ENCODE peak calls at places on chromosomes 7 and 10, in four cellular contexts. One of them, this sample, is unnamed.
A peak's percentile ranks its signal among the peaks of the same experiment; 100 is the strongest.

GRCh38 chr7:111732923-111733322 is 170.6 kb upstream of the IMMP2L start:
- DNase-seq in GM12878: no peak
- DNase-seq in H1: no peak
- DNase-seq in HepG2: no peak
- DNase-seq in this sample: no peak

GRCh38 chr10:28300027-28300426 is 2.8 kb downstream of the MPP7 start:
- DNase-seq in HepG2: no peak
- DNase-seq in GM12878: no peak
- DNase-seq in H1: no peak
- DNase-seq in this sample: no peak

GRCh38 chr7:96973986-96974385 is 31.4 kb upstream of the DLX6 start:
- DNase-seq in H1: no peak
- DNase-seq in GM12878: no peak
- DNase-seq in HepG2: no peak
- DNase-seq in this sample: no peak

GRCh38 chr10:55630491-55631056 is 730.5 kb downstream of the ZWINT start:
- DNase-seq in H1: peak; percentile 56
- DNase-seq in HepG2: no peak
- DNase-seq in GM12878: no peak
- DNase-seq in this sample: peak; percentile 34

GRCh38 chr7:104482362-104483042 is 154.1 kb downstream of the LHFPL3 start:
- DNase-seq in HepG2: no peak
- DNase-seq in GM12878: no peak
- DNase-seq in H1: no peak
- DNase-seq in this sample: no peak

GRCh38 chr10:100998183-100998990 is 1.2 kb upstream of the LZTS2 start:
- DNase-seq in H1: peak; percentile 80
- DNase-seq in GM12878: no peak
- DNase-seq in HepG2: peak; percentile 78
- DNase-seq in this sample: peak; percentile 83

GRCh38 chr7:65251851-65252620 is 121.6 kb upstream of the ZNF92 start:
- DNase-seq in H1: peak; percentile 85
- DNase-seq in HepG2: peak; percentile 53
- DNase-seq in GM12878: peak; percentile 27
- DNase-seq in this sample: peak; percentile 70

GRCh38 chr10:75111906-75112703 is 649 bp downstream of the SAMD8 start:
- DNase-seq in HepG2: peak; percentile 48
- DNase-seq in H1: peak; percentile 74
- DNase-seq in GM12878: peak; percentile 30
- DNase-seq in this sample: peak; percentile 60

GRCh38 chr7:95596183-95597135 is at the start of gene PDK4:
- DNase-seq in HepG2: no peak
- DNase-seq in GM12878: no peak
- DNase-seq in H1: peak; percentile 85
- DNase-seq in this sample: peak; percentile 56

GRCh38 chr7:158029431-158029938 is 558.1 kb downstream of the PTPRN2 start:
- DNase-seq in HepG2: no peak
- DNase-seq in H1: no peak
- DNase-seq in GM12878: no peak
- DNase-seq in this sample: no peak

GRCh38 chr10:34187201-34187600 is 627.9 kb downstream of the PARD3 start:
- DNase-seq in H1: no peak
- DNase-seq in GM12878: no peak
- DNase-seq in HepG2: no peak
- DNase-seq in this sample: no peak

GRCh38 chr10:97185326-97186058 is at the start of gene SLIT1:
- DNase-seq in H1: peak; percentile 75
- DNase-seq in GM12878: no peak
- DNase-seq in HepG2: no peak
- DNase-seq in this sample: peak; percentile 71

GRCh38 chr10:131934769-131935168 is 34.0 kb downstream of the PPP2R2D start:
- DNase-seq in H1: no peak
- DNase-seq in GM12878: no peak
- DNase-seq in HepG2: no peak
- DNase-seq in this sample: no peak

GRCh38 chr10:91621483-91622113 is 11.3 kb downstream of the PPP1R3C start:
- DNase-seq in HepG2: no peak
- DNase-seq in H1: no peak
- DNase-seq in GM12878: no peak
- DNase-seq in this sample: no peak

GRCh38 chr7:2131791-2132190 is 101.0 kb downstream of the MAD1L1 start:
- DNase-seq in GM12878: no peak
- DNase-seq in HepG2: no peak
- DNase-seq in H1: no peak
- DNase-seq in this sample: no peak

GRCh38 chr7:103795787-103796186 is 193.7 kb downstream of the RELN start:
- DNase-seq in GM12878: no peak
- DNase-seq in HepG2: peak; percentile 45
- DNase-seq in H1: no peak
- DNase-seq in this sample: no peak

GRCh38 chr7:81812514-81813472 is 42.9 kb upstream of the HGF start:
- DNase-seq in HepG2: no peak
- DNase-seq in H1: no peak
- DNase-seq in GM12878: no peak
- DNase-seq in this sample: no peak

GRCh38 chr7:121960678-121961461 is 87.9 kb downstream of the PTPRZ1 start:
- DNase-seq in HepG2: no peak
- DNase-seq in GM12878: no peak
- DNase-seq in H1: no peak
- DNase-seq in this sample: no peak

GRCh38 chr7:81669476-81670105 is 100.3 kb downstream of the HGF start:
- DNase-seq in H1: no peak
- DNase-seq in GM12878: no peak
- DNase-seq in HepG2: no peak
- DNase-seq in this sample: no peak

GRCh38 chr7:144650439-144650838 is 185.4 kb downstream of the TPK1 start:
- DNase-seq in H1: no peak
- DNase-seq in HepG2: no peak
- DNase-seq in GM12878: no peak
- DNase-seq in this sample: no peak

GRCh38 chr7:46490406-46490805 is 569.3 kb upstream of the IGFBP3 start:
- DNase-seq in HepG2: no peak
- DNase-seq in H1: no peak
- DNase-seq in GM12878: no peak
- DNase-seq in this sample: no peak
- TF ChIP-seq SP1 in HepG2: no peak
- TF ChIP-seq SP1 in H1: no peak
- TF ChIP-seq SP1 in GM12878: no peak
- TF ChIP-seq SP1 in this sample: no peak

GRCh38 chr7:129468087-129468486 is 33.9 kb downstream of the STRIP2 start:
- DNase-seq in H1: no peak
- DNase-seq in HepG2: no peak
- DNase-seq in GM12878: no peak
- DNase-seq in this sample: no peak
- TF ChIP-seq SUZ12 in H1: no peak
- TF ChIP-seq SUZ12 in HepG2: no peak
- TF ChIP-seq SUZ12 in GM12878: no peak
- TF ChIP-seq SUZ12 in this sample: no peak

GRCh38 chr7:159036916-159037605 is 107.6 kb downstream of the VIPR2 start:
- DNase-seq in GM12878: no peak
- DNase-seq in H1: peak; percentile 49
- DNase-seq in HepG2: no peak
- DNase-seq in this sample: no peak
- TF ChIP-seq SP1 in GM12878: no peak
- TF ChIP-seq SP1 in H1: no peak
- TF ChIP-seq SP1 in HepG2: no peak
- TF ChIP-seq SP1 in this sample: no peak

GRCh38 chr7:46881507-46882127 is 700.3 kb downstream of the TNS3 start:
- DNase-seq in HepG2: no peak
- DNase-seq in H1: no peak
- DNase-seq in GM12878: no peak
- DNase-seq in this sample: no peak
- TF ChIP-seq SUZ12 in HepG2: no peak
- TF ChIP-seq SUZ12 in H1: no peak
- TF ChIP-seq SUZ12 in GM12878: no peak
- TF ChIP-seq SUZ12 in this sample: no peak

DNA sequence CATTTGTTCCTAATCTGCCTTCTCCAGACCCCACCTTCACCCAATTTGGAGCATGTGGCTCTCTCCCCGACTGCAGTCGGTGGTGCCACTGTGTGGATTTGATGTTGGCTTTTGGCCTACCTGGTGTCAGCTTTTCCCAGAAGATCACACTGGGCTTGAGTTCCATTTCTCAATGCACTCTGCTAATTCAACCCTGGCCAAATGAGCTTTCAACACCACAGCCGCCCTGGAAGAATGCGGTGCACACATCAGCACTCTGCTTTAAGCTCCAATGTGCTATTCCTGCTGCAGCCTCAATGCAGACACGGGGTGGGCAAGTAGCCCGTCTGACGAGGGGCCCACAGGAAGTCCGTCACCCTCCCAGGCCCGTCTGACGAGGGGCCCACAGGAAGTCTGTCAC is 64.6 kb downstream of the ASB13 start:
- DNase-seq in H1: no peak
- DNase-seq in HepG2: no peak
- DNase-seq in GM12878: no peak
- DNase-seq in this sample: no peak
- TF ChIP-seq SP1 in H1: no peak
- TF ChIP-seq SP1 in HepG2: no peak
- TF ChIP-seq SP1 in GM12878: no peak
- TF ChIP-seq SP1 in this sample: no peak

DNA sequence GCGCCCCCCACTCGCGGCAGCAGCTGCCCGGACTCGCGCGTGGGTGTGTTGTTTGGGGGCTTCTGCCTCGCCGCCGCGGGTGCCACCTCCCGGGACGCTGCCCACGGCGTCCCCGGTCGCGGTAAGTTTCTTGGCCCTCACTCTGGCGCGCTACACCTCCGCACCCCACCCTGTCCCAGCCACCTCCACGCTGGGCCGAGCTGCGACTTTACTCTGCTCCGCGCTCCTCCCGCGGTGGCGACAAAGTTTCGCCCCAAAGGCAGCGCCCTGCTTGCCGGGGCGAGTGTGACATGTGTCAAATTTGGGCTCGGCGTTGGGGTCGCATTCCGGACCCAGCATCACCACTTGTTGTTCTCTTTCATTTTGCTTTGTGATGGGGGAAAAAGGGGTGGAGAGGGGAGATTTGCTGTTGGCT is 167.7 kb upstream of the PPP1R3A start:
- DNase-seq in HepG2: no peak
- DNase-seq in GM12878: no peak
- DNase-seq in H1: peak; percentile 51
- DNase-seq in this sample: peak; percentile 26
- TF ChIP-seq SUZ12 in HepG2: no peak
- TF ChIP-seq SUZ12 in GM12878: no peak
- TF ChIP-seq SUZ12 in H1: peak; percentile 72
- TF ChIP-seq SUZ12 in this sample: no peak

GRCh38 chr10:90286406-90286805 is 571.4 kb downstream of the HTR7 start:
- DNase-seq in GM12878: no peak
- DNase-seq in HepG2: no peak
- DNase-seq in H1: no peak
- DNase-seq in this sample: no peak

GRCh38 chr10:90286941-90287340 is 570.9 kb downstream of the HTR7 start:
- DNase-seq in H1: no peak
- DNase-seq in GM12878: no peak
- DNase-seq in HepG2: no peak
- DNase-seq in this sample: no peak

GRCh38 chr10:90293629-90294028 is 564.2 kb downstream of the HTR7 start:
- DNase-seq in GM12878: no peak
- DNase-seq in H1: no peak
- DNase-seq in HepG2: no peak
- DNase-seq in this sample: no peak

GRCh38 chr10:90288403-90288933 is 569.4 kb downstream of the HTR7 start:
- DNase-seq in H1: no peak
- DNase-seq in GM12878: no peak
- DNase-seq in HepG2: no peak
- DNase-seq in this sample: no peak

GRCh38 chr10:90289037-90289436 is 568.8 kb downstream of the HTR7 start:
- DNase-seq in H1: no peak
- DNase-seq in HepG2: no peak
- DNase-seq in GM12878: peak; percentile 33
- DNase-seq in this sample: no peak
- TF ChIP-seq SP1 in H1: no peak
- TF ChIP-seq SP1 in HepG2: no peak
- TF ChIP-seq SP1 in GM12878: no peak
- TF ChIP-seq SP1 in this sample: no peak

DNA sequence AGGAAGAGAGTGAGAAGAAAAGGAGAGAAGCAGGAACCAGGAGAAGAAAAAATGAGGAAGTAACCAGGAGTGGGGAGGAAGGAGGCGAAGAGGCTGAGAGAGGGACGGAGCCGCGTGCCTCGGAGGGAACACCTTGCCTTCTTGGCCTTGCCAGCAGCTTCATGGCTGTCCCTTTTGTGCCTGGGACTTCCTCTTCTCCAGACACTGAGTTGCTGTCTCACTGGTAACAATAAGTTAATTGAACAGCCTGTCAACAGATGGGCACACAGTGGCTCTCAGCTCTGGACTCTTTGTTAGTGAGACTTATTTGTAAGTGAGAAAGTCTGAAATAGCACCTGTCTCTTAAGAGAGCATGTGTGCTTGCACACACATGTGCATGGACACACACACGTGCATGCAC is 83.2 kb downstream of the GATA3 start:
- DNase-seq in HepG2: no peak
- DNase-seq in H1: no peak
- DNase-seq in GM12878: no peak
- DNase-seq in this sample: no peak
- TF ChIP-seq SUZ12 in HepG2: no peak
- TF ChIP-seq SUZ12 in H1: no peak
- TF ChIP-seq SUZ12 in GM12878: no peak
- TF ChIP-seq SUZ12 in this sample: no peak

GRCh38 chr7:114412548-114412947 is 2.1 kb upstream of the FOXP2 start:
- DNase-seq in GM12878: no peak
- DNase-seq in H1: no peak
- DNase-seq in HepG2: no peak
- DNase-seq in this sample: no peak
- TF ChIP-seq SP1 in GM12878: no peak
- TF ChIP-seq SP1 in H1: no peak
- TF ChIP-seq SP1 in HepG2: no peak
- TF ChIP-seq SP1 in this sample: no peak